ENCODE peak calls at places on chromosomes 4 and X, in four cellular contexts. N is K562, Q is H1, L is SK-N-SH. X is an unnamed sample.

GRCh38 chrX:3244955-3245354 is 101.5 kb downstream of the MXRA5 start:
- DNase-seq in N (no peak), Q (no peak), L (no peak), X (no peak)

GRCh38 chrX:40570346-40571093 is 10.2 kb upstream of the ATP6AP2 start:
- DNase-seq in N (peak; percentile 9), Q (no peak), L (no peak), X (no peak)

GRCh38 chr4:146632770-146633470 is 5.8 kb upstream of the POU4F2 start:
- DNase-seq in N (no peak), Q (no peak), L (no peak), X (no peak)

GRCh38 chrX:129759576-129760061 is 20.1 kb upstream of the SASH3 start:
- DNase-seq in N (peak; percentile 62), Q (no peak), L (no peak), X (no peak)

GRCh38 chr4:111744847-111745246 is 400.4 kb upstream of the FAM241A start:
- DNase-seq in N (no peak), Q (no peak), L (no peak), X (no peak)

GRCh38 chr4:101019941-101020401 is 327.4 kb downstream of the PPP3CA start:
- DNase-seq in N (no peak), Q (no peak), L (no peak), X (no peak)

GRCh38 chrX:68139791-68140190 is 293.5 kb downstream of the OPHN1 start:
- DNase-seq in N (no peak), Q (no peak), L (no peak), X (no peak)

GRCh38 chr4:36004231-36004851 is 240.0 kb downstream of the ARAP2 start:
- DNase-seq in N (no peak), Q (no peak), L (no peak), X (no peak)

GRCh38 chr4:43234626-43235025 is 342.1 kb downstream of the GRXCR1 start:
- DNase-seq in N (no peak), Q (no peak), L (no peak), X (no peak)

GRCh38 chr4:166078956-166079355 is 205.9 kb downstream of the TLL1 start:
- DNase-seq in N (no peak), Q (no peak), L (no peak), X (no peak)

GRCh38 chrX:85089321-85089840 is 85.7 kb downstream of the APOOL start:
- DNase-seq in N (no peak), Q (no peak), L (no peak), X (no peak)

GRCh38 chrX:85084770-85085393 is 81.2 kb downstream of the APOOL start:
- DNase-seq in N (peak; percentile 40), Q (no peak), L (peak; percentile 50), X (no peak)
- TF ChIP-seq MAX in N (no peak), Q (no peak), L (no peak), X (no peak)

GRCh38 chr4:8506373-8507250 is 66.0 kb downstream of the TRMT44 start:
- DNase-seq in N (no peak), Q (no peak), L (no peak), X (peak; percentile 49)
- TF ChIP-seq TEAD4 in N (no peak), Q (peak; percentile 88), L (no peak), X (no peak)

GRCh38 chr4:125317526-125317880 is 2.7 kb downstream of the FAT4 start:
- DNase-seq in N (no peak), Q (no peak), L (peak; percentile 57), X (peak; percentile 68)

GRCh38 chr4:125315571-125316390 is 1.0 kb downstream of the FAT4 start:
- DNase-seq in N (no peak), Q (peak; percentile 76), L (peak; percentile 69), X (peak; percentile 72)

GRCh38 chr4:125314676-125315570 is at the start of gene FAT4:
- DNase-seq in N (peak; percentile 32), Q (peak; percentile 84), L (peak; percentile 89), X (peak; percentile 90)

GRCh38 chr4:125316391-125316780 is 1.6 kb downstream of the FAT4 start:
- DNase-seq in N (no peak), Q (peak; percentile 61), L (peak; percentile 39), X (peak; percentile 52)

DNA sequence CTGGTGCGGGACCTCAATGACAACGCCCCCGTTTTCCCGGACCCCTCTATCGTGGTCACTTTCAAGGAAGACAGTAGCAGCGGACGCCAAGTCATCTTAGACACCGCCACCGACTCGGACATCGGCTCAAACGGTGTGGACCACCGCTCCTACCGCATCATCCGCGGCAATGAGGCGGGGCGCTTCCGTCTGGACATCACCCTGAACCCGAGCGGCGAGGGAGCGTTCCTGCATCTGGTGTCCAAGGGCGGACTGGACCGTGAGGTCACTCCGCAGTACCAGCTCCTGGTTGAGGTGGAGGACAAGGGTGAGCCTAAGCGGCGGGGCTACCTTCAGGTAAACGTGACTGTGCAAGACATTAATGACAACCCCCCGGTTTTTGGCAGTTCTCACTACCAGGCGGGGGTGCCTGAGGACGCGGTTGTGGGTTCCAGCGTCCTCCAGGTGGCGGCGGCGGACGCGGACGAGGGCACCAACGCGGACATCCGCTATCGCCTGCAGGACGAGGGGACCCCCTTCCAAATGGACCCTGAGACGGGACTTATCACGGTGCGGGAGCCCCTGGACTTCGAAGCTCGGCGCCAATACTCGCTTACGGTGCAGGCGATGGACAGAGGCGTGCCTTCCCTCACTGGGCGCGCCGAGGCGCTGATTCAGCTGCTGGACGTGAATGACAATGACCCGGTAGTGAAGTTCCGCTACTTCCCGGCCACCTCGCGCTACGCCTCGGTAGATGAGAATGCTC is 2.2 kb downstream of the FAT4 start:
- DNase-seq in N (no peak), Q (peak; percentile 76), L (peak; percentile 66), X (peak; percentile 54)
- TF ChIP-seq MAX in N (no peak), Q (peak; percentile 52), L (peak; percentile 78), X (peak; percentile 82)

DNA sequence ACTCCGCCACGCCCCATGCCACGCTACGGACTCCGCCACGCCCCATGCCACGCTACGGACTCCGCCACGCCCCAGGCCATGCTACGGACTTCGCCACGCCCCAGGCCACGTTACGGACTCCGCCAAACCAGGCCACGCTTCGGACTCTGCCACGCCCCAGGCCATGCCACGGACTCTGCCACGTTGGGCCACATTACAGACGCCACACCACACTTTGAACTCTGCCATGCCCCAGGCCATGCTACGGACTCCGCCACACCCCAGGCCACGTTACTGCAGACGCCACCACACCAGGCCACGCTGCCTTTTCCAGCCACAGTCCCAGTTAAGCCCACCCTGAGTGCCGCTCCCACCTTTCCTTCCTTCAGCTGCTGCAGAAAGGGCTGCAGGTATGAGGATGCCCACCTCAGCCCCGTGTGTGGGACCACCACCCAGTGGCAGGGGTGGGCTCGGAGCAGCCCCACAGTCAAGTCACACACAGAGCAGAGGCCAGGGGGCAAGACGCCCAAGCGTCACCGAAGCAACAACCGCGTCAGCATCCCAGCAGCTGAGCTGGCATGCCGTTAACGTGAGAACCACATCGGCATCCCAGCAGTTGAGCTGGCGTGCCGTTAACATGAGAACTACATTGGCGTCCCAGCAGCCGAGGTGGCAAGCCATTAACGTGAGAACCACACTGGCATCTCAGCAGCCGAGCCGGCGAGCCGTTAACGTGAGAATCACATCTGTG is 26.5 kb downstream of the GAK start:
- DNase-seq in N (no peak), Q (no peak), L (no peak), X (no peak)
- TF ChIP-seq TEAD4 in N (no peak), Q (no peak), L (no peak), X (no peak)

GRCh38 chr4:148067307-148067916 is 335.5 kb downstream of the ARHGAP10 start:
- DNase-seq in N (no peak), Q (peak; percentile 38), L (no peak), X (no peak)

GRCh38 chr4:148061795-148062194 is 329.9 kb downstream of the ARHGAP10 start:
- DNase-seq in N (no peak), Q (no peak), L (no peak), X (no peak)

GRCh38 chr4:148065069-148065468 is 333.2 kb downstream of the ARHGAP10 start:
- DNase-seq in N (no peak), Q (no peak), L (no peak), X (no peak)

GRCh38 chr4:148062301-148062950 is 330.5 kb downstream of the ARHGAP10 start:
- DNase-seq in N (no peak), Q (no peak), L (no peak), X (no peak)

DNA sequence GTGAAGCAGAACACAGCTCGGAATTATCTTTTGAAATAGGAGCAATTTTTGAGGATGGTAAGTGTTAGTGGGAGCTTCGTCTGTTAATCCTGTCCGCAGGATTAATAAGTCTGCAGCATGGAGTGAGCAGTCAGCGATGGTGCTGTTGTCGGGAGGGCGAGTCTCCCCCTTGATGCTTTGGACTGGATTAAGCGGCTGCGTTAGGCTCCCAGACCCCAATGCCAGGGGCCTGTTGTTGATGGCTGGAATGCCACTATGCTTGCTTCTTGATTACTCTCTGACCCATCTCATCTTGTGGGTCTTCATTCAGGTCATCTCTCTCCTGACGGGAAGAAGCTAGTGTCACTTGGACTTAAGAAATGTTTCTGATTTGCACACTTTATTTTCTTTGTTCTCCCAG is 332.6 kb downstream of the ARHGAP10 start:
- DNase-seq in N (no peak), Q (no peak), L (no peak), X (no peak)
- TF ChIP-seq MAX in N (no peak), Q (no peak), L (no peak), X (no peak)